ENCODE peak calls at places on chromosomes 16 and 17, in four cellular contexts. U, G, B and A are unnamed samples.

GRCh38 chr16:89593841-89594240 is 18.3 kb downstream of the CPNE7 start:
- DNase-seq in U (no peak), G (no peak), B (no peak), A (no peak)

GRCh38 chr17:19260958-19261357 is 23.8 kb downstream of the EPN2 start:
- DNase-seq in U (peak; percentile 84), G (no peak), B (no peak), A (no peak)

GRCh38 chr16:3030128-3030871 is 6.4 kb downstream of the BICDL2 start:
- DNase-seq in U (no peak), G (no peak), B (no peak), A (no peak)

GRCh38 chr17:77884019-77884418 is 74.5 kb upstream of the TNRC6C start:
- DNase-seq in U (peak; percentile 91), G (peak; percentile 5), B (peak; percentile 43), A (no peak)

GRCh38 chr17:8046929-8047768 is 8.3 kb downstream of the ALOX15B start:
- DNase-seq in U (no peak), G (no peak), B (no peak), A (no peak)

GRCh38 chr17:46106966-46107644 is 86.1 kb downstream of the KANSL1 start:
- DNase-seq in U (no peak), G (no peak), B (no peak), A (no peak)

GRCh38 chr17:79007504-79008381 is 1.8 kb downstream of the CANT1 start:
- DNase-seq in U (no peak), G (no peak), B (no peak), A (peak; percentile 5)

GRCh38 chr16:88130016-88130415 is 178.8 kb downstream of the BANP start:
- DNase-seq in U (no peak), G (no peak), B (no peak), A (no peak)

GRCh38 chr17:80989586-80989913 is 2.1 kb upstream of the CHMP6 start:
- DNase-seq in U (no peak), G (no peak), B (no peak), A (no peak)

GRCh38 chr17:51119415-51120356 is 982 bp downstream of the SPAG9 start:
- DNase-seq in U (peak; percentile 43), G (peak; percentile 46), B (peak; percentile 65), A (peak; percentile 45)

GRCh38 chr16:25235991-25236390 is 19.2 kb downstream of the AQP8 start:
- DNase-seq in U (no peak), G (peak; percentile 27), B (no peak), A (peak; percentile 25)

GRCh38 chr16:70594569-70594968 is 51.8 kb upstream of the IL34 start:
- DNase-seq in U (peak; percentile 32), G (no peak), B (no peak), A (no peak)

GRCh38 chr17:55295411-55296170 is 30.8 kb downstream of the HLF start:
- DNase-seq in U (peak; percentile 55), G (peak; percentile 43), B (peak; percentile 70), A (peak; percentile 40)

GRCh38 chr16:75789237-75789636 is 62.9 kb upstream of the CPHXL start:
- DNase-seq in U (peak; percentile 78), G (peak; percentile 46), B (peak; percentile 34), A (no peak)

GRCh38 chr17:78488867-78489634 is 88.1 kb downstream of the DNAH17 start:
- DNase-seq in U (no peak), G (no peak), B (no peak), A (no peak)

GRCh38 chr17:76398523-76399174 is 14.2 kb downstream of the SPHK1 start:
- DNase-seq in U (no peak), G (no peak), B (no peak), A (no peak)

GRCh38 chr17:290626-291025 is 62.0 kb downstream of the RPH3AL start:
- DNase-seq in U (no peak), G (no peak), B (no peak), A (no peak)

GRCh38 chr16:6081320-6081976 is 983.9 kb upstream of the EEF2KMT start:
- DNase-seq in U (peak; percentile 10), G (no peak), B (peak; percentile 20), A (no peak)

GRCh38 chr17:41418116-41418860 is 6.1 kb downstream of the KRT37 start:
- DNase-seq in U (no peak), G (no peak), B (no peak), A (no peak)

GRCh38 chr16:78742501-78743283 is 643.2 kb downstream of the WWOX start:
- DNase-seq in U (no peak), G (peak; percentile 27), B (no peak), A (no peak)

GRCh38 chr17:74532115-74532514 is 840 bp upstream of the CD300LB start:
- DNase-seq in U (no peak), G (no peak), B (peak; percentile 74), A (no peak)

GRCh38 chr17:62892870-62893338 is 73.1 kb upstream of the TANC2 start:
- DNase-seq in U (no peak), G (peak; percentile 93), B (no peak), A (no peak)

GRCh38 chr17:72457712-72458111 is 336.9 kb downstream of the SOX9 start:
- DNase-seq in U (no peak), G (no peak), B (no peak), A (no peak)

GRCh38 chr16:30561212-30561816 is 3.1 kb upstream of the ZNF764 start:
- DNase-seq in U (no peak), G (no peak), B (no peak), A (no peak)

GRCh38 chr17:51056813-51057510 is 63.7 kb downstream of the SPAG9 start:
- DNase-seq in U (peak; percentile 66), G (peak; percentile 93), B (peak; percentile 64), A (peak; percentile 60)

GRCh38 chr17:81253358-81254131 is 14.4 kb downstream of the NDUFAF8 start:
- DNase-seq in U (peak; percentile 50), G (peak; percentile 31), B (peak; percentile 73), A (peak; percentile 28)